ENCODE peak calls at places on chromosomes 3 and 15, in four cellular contexts. One of them, this sample, is unnamed.

GRCh38 chr15:82768414-82769081 is 37.3 kb downstream of the FSD2 start:
- DNase-seq in cardiac muscle cell: no peak
- DNase-seq in right atrium auricular region: no peak
- DNase-seq in tibial nerve: no peak
- DNase-seq in this sample: no peak

GRCh38 chr15:66842710-66843441 is 140.8 kb downstream of the SMAD6 start:
- DNase-seq in cardiac muscle cell: peak; percentile 85
- DNase-seq in right atrium auricular region: peak; percentile 93
- DNase-seq in tibial nerve: peak; percentile 59
- DNase-seq in this sample: peak; percentile 97

GRCh38 chr3:40057077-40057476 is 247.7 kb downstream of the MYRIP start:
- DNase-seq in cardiac muscle cell: no peak
- DNase-seq in right atrium auricular region: no peak
- DNase-seq in tibial nerve: no peak
- DNase-seq in this sample: no peak

GRCh38 chr3:114133947-114134346 is 44.9 kb downstream of the DRD3 start:
- DNase-seq in cardiac muscle cell: no peak
- DNase-seq in right atrium auricular region: no peak
- DNase-seq in tibial nerve: no peak
- DNase-seq in this sample: no peak

GRCh38 chr3:124291008-124291407 is 299.1 kb upstream of the ROPN1 start:
- DNase-seq in cardiac muscle cell: no peak
- DNase-seq in right atrium auricular region: no peak
- DNase-seq in tibial nerve: no peak
- DNase-seq in this sample: no peak

GRCh38 chr3:186095584-186096061 is 13.3 kb downstream of the ETV5 start:
- DNase-seq in cardiac muscle cell: no peak
- DNase-seq in right atrium auricular region: no peak
- DNase-seq in tibial nerve: no peak
- DNase-seq in this sample: no peak

GRCh38 chr15:67146214-67146613 is 80.8 kb downstream of the SMAD3 start:
- DNase-seq in cardiac muscle cell: peak; percentile 88
- DNase-seq in right atrium auricular region: no peak
- DNase-seq in tibial nerve: no peak
- DNase-seq in this sample: peak; percentile 78

GRCh38 chr3:5250467-5251195 is 63.1 kb downstream of the EDEM1 start:
- DNase-seq in cardiac muscle cell: peak; percentile 30
- DNase-seq in right atrium auricular region: no peak
- DNase-seq in tibial nerve: no peak
- DNase-seq in this sample: no peak

GRCh38 chr3:117407317-117407716 is 697.7 kb downstream of the TUSC7 start:
- DNase-seq in cardiac muscle cell: peak; percentile 22
- DNase-seq in right atrium auricular region: no peak
- DNase-seq in tibial nerve: no peak
- DNase-seq in this sample: no peak

GRCh38 chr15:71529353-71529752 is 281.0 kb upstream of the NR2E3 start:
- DNase-seq in cardiac muscle cell: no peak
- DNase-seq in right atrium auricular region: no peak
- DNase-seq in tibial nerve: no peak
- DNase-seq in this sample: no peak

GRCh38 chr15:44157679-44158078 is 37.4 kb downstream of the FRMD5 start:
- DNase-seq in cardiac muscle cell: peak; percentile 79
- DNase-seq in right atrium auricular region: no peak
- DNase-seq in tibial nerve: no peak
- DNase-seq in this sample: no peak

GRCh38 chr3:52838561-52839267 is 3.9 kb upstream of the MUSTN1 start:
- DNase-seq in cardiac muscle cell: no peak
- DNase-seq in right atrium auricular region: no peak
- DNase-seq in tibial nerve: no peak
- DNase-seq in this sample: peak; percentile 6

GRCh38 chr3:122458992-122459391 is 43.1 kb upstream of the WDR5B start:
- DNase-seq in cardiac muscle cell: peak; percentile 75
- DNase-seq in right atrium auricular region: no peak
- DNase-seq in tibial nerve: no peak
- DNase-seq in this sample: no peak

GRCh38 chr3:32816439-32817194 is 1.2 kb upstream of the TRIM71 start:
- DNase-seq in cardiac muscle cell: peak; percentile 19
- DNase-seq in right atrium auricular region: no peak
- DNase-seq in tibial nerve: no peak
- DNase-seq in this sample: no peak

GRCh38 chr15:70672081-70672480 is 91.3 kb downstream of the UACA start:
- DNase-seq in cardiac muscle cell: no peak
- DNase-seq in right atrium auricular region: no peak
- DNase-seq in tibial nerve: no peak
- DNase-seq in this sample: no peak

GRCh38 chr3:131009698-131010097 is 16.9 kb downstream of the ASTE1 start:
- DNase-seq in cardiac muscle cell: no peak
- DNase-seq in right atrium auricular region: no peak
- DNase-seq in tibial nerve: no peak
- DNase-seq in this sample: no peak

GRCh38 chr3:95387242-95388021 is 1324.6 kb downstream of the NSUN3 start:
- DNase-seq in cardiac muscle cell: no peak
- DNase-seq in right atrium auricular region: no peak
- DNase-seq in tibial nerve: no peak
- DNase-seq in this sample: no peak

GRCh38 chr3:126516152-126516935 is 1.2 kb downstream of the UROC1 start:
- DNase-seq in cardiac muscle cell: no peak
- DNase-seq in right atrium auricular region: no peak
- DNase-seq in tibial nerve: no peak
- DNase-seq in this sample: no peak

GRCh38 chr15:22936577-22937472 is 43.3 kb downstream of the CYFIP1 start:
- DNase-seq in cardiac muscle cell: no peak
- DNase-seq in right atrium auricular region: no peak
- DNase-seq in tibial nerve: no peak
- DNase-seq in this sample: no peak

GRCh38 chr3:111851511-111851954 is 7.5 kb upstream of the PHLDB2 start:
- DNase-seq in cardiac muscle cell: peak; percentile 87
- DNase-seq in right atrium auricular region: no peak
- DNase-seq in tibial nerve: no peak
- DNase-seq in this sample: no peak

GRCh38 chr15:89089316-89090230 is 1.3 kb downstream of the ABHD2 start:
- DNase-seq in cardiac muscle cell: no peak
- DNase-seq in right atrium auricular region: no peak
- DNase-seq in tibial nerve: no peak
- DNase-seq in this sample: no peak

GRCh38 chr3:169448501-169448900 is 215.0 kb downstream of the MECOM start:
- DNase-seq in cardiac muscle cell: peak; percentile 28
- DNase-seq in right atrium auricular region: no peak
- DNase-seq in tibial nerve: no peak
- DNase-seq in this sample: no peak

GRCh38 chr3:192422321-192422997 is 304.9 kb downstream of the FGF12 start:
- DNase-seq in cardiac muscle cell: peak; percentile 53
- DNase-seq in right atrium auricular region: no peak
- DNase-seq in tibial nerve: no peak
- DNase-seq in this sample: no peak

GRCh38 chr3:30924763-30925162 is 30.3 kb upstream of the GADL1 start:
- DNase-seq in cardiac muscle cell: peak; percentile 7
- DNase-seq in right atrium auricular region: no peak
- DNase-seq in tibial nerve: no peak
- DNase-seq in this sample: no peak

GRCh38 chr15:56916825-56917477 is 1.5 kb upstream of the TCF12 start:
- DNase-seq in cardiac muscle cell: no peak
- DNase-seq in right atrium auricular region: no peak
- DNase-seq in tibial nerve: no peak
- DNase-seq in this sample: no peak

GRCh38 chr15:68427366-68427765 is 4.6 kb downstream of the ITGA11 start:
- DNase-seq in cardiac muscle cell: no peak
- DNase-seq in right atrium auricular region: no peak
- DNase-seq in tibial nerve: no peak
- DNase-seq in this sample: no peak
- H3K4me1 ChIP-seq in cardiac muscle cell: peaks cover 2% of the 10 kb centered on the region
- H3K4me1 ChIP-seq in right atrium auricular region: peaks cover 25% of the 10 kb centered on the region
- H3K4me1 ChIP-seq in tibial nerve: peaks cover 18% of the 10 kb centered on the region
- H3K4me1 ChIP-seq in this sample: no peaks in the 10 kb centered on the region

GRCh38 chr15:85725019-85725418 is 69.7 kb downstream of the KLHL25 start:
- DNase-seq in cardiac muscle cell: peak; percentile 89
- DNase-seq in right atrium auricular region: no peak
- DNase-seq in tibial nerve: peak; percentile 71
- DNase-seq in this sample: no peak
- H3K27ac ChIP-seq in cardiac muscle cell: peak overlapping the region; percentile 77
- H3K27ac ChIP-seq in right atrium auricular region: peak overlapping the region; percentile 87
- H3K27ac ChIP-seq in tibial nerve: peak overlapping the region; percentile 90
- H3K27ac ChIP-seq in this sample: peak overlapping the region; percentile 83

GRCh38 chr3:106578911-106579310 is 710.1 kb upstream of the CBLB start:
- DNase-seq in cardiac muscle cell: no peak
- DNase-seq in right atrium auricular region: no peak
- DNase-seq in tibial nerve: no peak
- DNase-seq in this sample: no peak

GRCh38 chr3:106570426-106570825 is 701.6 kb upstream of the CBLB start:
- DNase-seq in cardiac muscle cell: no peak
- DNase-seq in right atrium auricular region: no peak
- DNase-seq in tibial nerve: no peak
- DNase-seq in this sample: no peak

GRCh38 chr3:106577241-106577640 is 708.4 kb upstream of the CBLB start:
- DNase-seq in cardiac muscle cell: no peak
- DNase-seq in right atrium auricular region: no peak
- DNase-seq in tibial nerve: no peak
- DNase-seq in this sample: no peak

GRCh38 chr3:106573605-106574004 is 704.8 kb upstream of the CBLB start:
- DNase-seq in cardiac muscle cell: no peak
- DNase-seq in right atrium auricular region: no peak
- DNase-seq in tibial nerve: no peak
- DNase-seq in this sample: no peak

GRCh38 chr3:106575029-106575428 is 706.2 kb upstream of the CBLB start:
- DNase-seq in cardiac muscle cell: no peak
- DNase-seq in right atrium auricular region: no peak
- DNase-seq in tibial nerve: no peak
- DNase-seq in this sample: no peak
- H3K4me3 ChIP-seq in cardiac muscle cell: no peak overlapping the region
- H3K4me3 ChIP-seq in right atrium auricular region: no peak overlapping the region
- H3K4me3 ChIP-seq in tibial nerve: no peak overlapping the region
- H3K4me3 ChIP-seq in this sample: no peak overlapping the region

GRCh38 chr3:195153121-195153520 is 117.8 kb downstream of the XXYLT1 start:
- DNase-seq in cardiac muscle cell: no peak
- DNase-seq in right atrium auricular region: no peak
- DNase-seq in tibial nerve: no peak
- DNase-seq in this sample: peak; percentile 65
- H3K4me1 ChIP-seq in cardiac muscle cell: peaks cover 30% of the 10 kb centered on the region
- H3K4me1 ChIP-seq in right atrium auricular region: peaks cover 85% of the 10 kb centered on the region
- H3K4me1 ChIP-seq in tibial nerve: peaks cover 51% of the 10 kb centered on the region
- H3K4me1 ChIP-seq in this sample: peaks cover 23% of the 10 kb centered on the region

DNA sequence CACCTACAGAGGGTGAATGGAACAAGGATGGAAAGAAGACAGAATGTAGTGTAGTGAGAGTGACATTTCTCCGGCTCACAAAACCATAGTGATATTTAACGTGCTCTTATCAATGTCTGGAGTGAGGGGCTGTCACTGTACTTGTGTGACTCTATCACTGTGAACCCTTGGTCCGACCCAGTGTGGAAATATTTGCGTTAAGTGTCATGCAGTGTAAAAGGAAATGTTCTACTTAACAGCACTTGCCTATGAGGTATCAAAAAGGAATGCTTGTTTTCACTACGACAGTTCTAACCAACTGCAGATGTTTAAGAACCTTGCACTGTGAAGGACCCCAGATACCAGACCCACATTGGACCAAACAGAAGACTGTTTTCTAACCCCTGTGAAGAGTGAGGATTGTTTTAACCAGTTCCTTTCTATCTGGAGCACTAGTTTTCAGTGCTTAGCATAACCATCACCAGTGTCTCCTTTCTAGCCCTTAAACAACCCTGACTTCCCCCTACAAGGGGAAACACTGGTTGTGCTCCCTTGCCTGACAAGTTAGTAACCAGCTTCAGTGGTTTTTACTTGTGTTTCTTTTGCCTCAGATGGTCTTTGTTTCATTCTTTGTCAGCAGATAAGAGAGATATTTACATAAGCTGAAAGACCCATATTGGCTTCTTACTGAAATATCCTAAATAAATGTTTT is 144.7 kb upstream of the ABHD17C start:
- DNase-seq in cardiac muscle cell: peak; percentile 94
- DNase-seq in right atrium auricular region: no peak
- DNase-seq in tibial nerve: no peak
- DNase-seq in this sample: no peak
- H3K27ac ChIP-seq in cardiac muscle cell: no peak overlapping the region
- H3K27ac ChIP-seq in right atrium auricular region: no peak overlapping the region
- H3K27ac ChIP-seq in tibial nerve: no peak overlapping the region
- H3K27ac ChIP-seq in this sample: no peak overlapping the region

DNA sequence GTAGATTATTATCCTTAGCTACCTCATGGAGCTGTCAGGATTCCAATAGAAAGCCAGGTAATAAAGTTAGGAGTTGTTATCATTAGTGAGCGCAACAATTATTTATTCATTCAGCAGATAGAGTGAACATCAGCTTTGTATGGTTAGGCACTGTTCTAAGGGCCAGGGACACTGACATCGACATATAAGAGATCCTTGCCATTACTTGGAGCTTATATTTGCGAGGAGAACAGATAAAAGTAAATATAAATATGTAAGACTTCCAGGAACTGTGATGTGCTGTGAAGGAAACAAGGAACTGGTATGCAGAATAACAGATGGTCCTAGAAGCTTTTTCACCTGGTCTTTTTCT is 473 bp downstream of the LSM3 start:
- DNase-seq in cardiac muscle cell: no peak
- DNase-seq in right atrium auricular region: no peak
- DNase-seq in tibial nerve: no peak
- DNase-seq in this sample: no peak
- H3K4me3 ChIP-seq in cardiac muscle cell: peak overlapping the region; percentile 91
- H3K4me3 ChIP-seq in right atrium auricular region: peak overlapping the region; percentile 86
- H3K4me3 ChIP-seq in tibial nerve: peak overlapping the region; percentile 31
- H3K4me3 ChIP-seq in this sample: peak overlapping the region; percentile 91

GRCh38 chr3:152313914-152314313 is 45.2 kb downstream of the MBNL1 start:
- DNase-seq in cardiac muscle cell: no peak
- DNase-seq in right atrium auricular region: no peak
- DNase-seq in tibial nerve: no peak
- DNase-seq in this sample: no peak
- H3K4me1 ChIP-seq in cardiac muscle cell: peaks cover 1% of the 10 kb centered on the region
- H3K4me1 ChIP-seq in right atrium auricular region: peaks cover 68% of the 10 kb centered on the region
- H3K4me1 ChIP-seq in tibial nerve: peaks cover 72% of the 10 kb centered on the region
- H3K4me1 ChIP-seq in this sample: peaks cover 6% of the 10 kb centered on the region

GRCh38 chr3:24407980-24408460 is 86.6 kb downstream of the THRB start:
- DNase-seq in cardiac muscle cell: no peak
- DNase-seq in right atrium auricular region: no peak
- DNase-seq in tibial nerve: no peak
- DNase-seq in this sample: no peak

GRCh38 chr3:24406900-24407299 is 87.8 kb downstream of the THRB start:
- DNase-seq in cardiac muscle cell: no peak
- DNase-seq in right atrium auricular region: no peak
- DNase-seq in tibial nerve: no peak
- DNase-seq in this sample: no peak

GRCh38 chr3:24416224-24416623 is 78.4 kb downstream of the THRB start:
- DNase-seq in cardiac muscle cell: no peak
- DNase-seq in right atrium auricular region: no peak
- DNase-seq in tibial nerve: no peak
- DNase-seq in this sample: no peak

GRCh38 chr3:24415819-24416218 is 78.8 kb downstream of the THRB start:
- DNase-seq in cardiac muscle cell: no peak
- DNase-seq in right atrium auricular region: no peak
- DNase-seq in tibial nerve: no peak
- DNase-seq in this sample: no peak

DNA sequence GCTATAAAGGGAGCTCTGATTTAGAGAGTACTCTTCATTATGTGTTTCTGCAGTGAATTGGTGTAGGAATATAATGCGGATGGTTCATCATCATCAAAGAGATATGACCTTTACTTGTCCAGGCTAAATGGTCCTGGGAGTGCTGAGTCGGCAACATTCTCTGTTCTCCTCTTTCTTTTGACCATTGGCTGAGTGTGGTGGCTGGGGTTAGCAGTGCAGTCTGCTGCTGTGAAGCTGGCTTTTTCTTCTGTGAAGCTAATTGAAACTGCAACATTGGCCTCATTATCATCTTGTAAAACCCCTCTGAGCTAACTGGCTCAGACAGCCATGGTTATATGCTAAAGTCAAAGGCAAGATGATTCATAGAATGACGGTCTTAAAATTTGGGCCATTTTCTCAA is 83.8 kb downstream of the THRB start:
- DNase-seq in cardiac muscle cell: no peak
- DNase-seq in right atrium auricular region: no peak
- DNase-seq in tibial nerve: no peak
- DNase-seq in this sample: no peak
- H3K27ac ChIP-seq in cardiac muscle cell: no peak overlapping the region
- H3K27ac ChIP-seq in right atrium auricular region: no peak overlapping the region
- H3K27ac ChIP-seq in tibial nerve: no peak overlapping the region
- H3K27ac ChIP-seq in this sample: no peak overlapping the region

This sample was measured in right cardiac atrium.